ENCODE peak calls at places on chromosomes 11 and 22, in six cellular contexts. H is fibroblast of mammary gland; E is Kasumi-1; Z is heart left ventricle; I is pulmonary artery endothelial cell; N is CD8-positive, alpha-beta T cell. C is an unnamed sample.

GRCh38 chr11:131235328-131236298 is 134.8 kb upstream of the NTM start:
- DNase-seq in E (no peak), Z (no peak), I (no peak), N (no peak), H (no peak), C (no peak)

GRCh38 chr11:47268448-47269001 is 1.4 kb upstream of the MADD start:
- DNase-seq in Z (no peak), I (no peak), N (no peak), H (no peak), E (peak; percentile 70), C (no peak)

GRCh38 chr22:25759825-25760231 is 17.8 kb downstream of the MYO18B start:
- DNase-seq in H (peak; percentile 98), E (peak; percentile 43), I (peak; percentile 97), Z (no peak), N (no peak), C (peak; percentile 71)

GRCh38 chr11:65110354-65110861 is 1.3 kb upstream of the TM7SF2 start:
- DNase-seq in Z (peak; percentile 86), I (no peak), E (peak; percentile 91), H (peak; percentile 74), N (peak; percentile 96), C (peak; percentile 43)

GRCh38 chr22:20455709-20456063 is 18.1 kb upstream of the SCARF2 start:
- DNase-seq in Z (no peak), I (no peak), E (no peak), H (no peak), N (no peak), C (no peak)

GRCh38 chr11:34395916-34396555 is 38.2 kb upstream of the ABTB2 start:
- DNase-seq in H (peak; percentile 57), I (peak; percentile 19), N (no peak), E (no peak), Z (no peak), C (peak; percentile 45)

GRCh38 chr11:11841605-11842425 is at the start of gene USP47:
- DNase-seq in H (peak; percentile 72), Z (peak; percentile 95), I (no peak), N (peak; percentile 91), E (peak; percentile 79), C (peak; percentile 63)

GRCh38 chr11:10285148-10285802 is 8.7 kb downstream of the SBF2 start:
- DNase-seq in Z (no peak), H (no peak), N (no peak), I (no peak), E (no peak), C (no peak)

GRCh38 chr22:45572444-45572843 is 69.8 kb downstream of the FBLN1 start:
- DNase-seq in H (peak; percentile 71), I (no peak), Z (no peak), E (no peak), N (no peak), C (no peak)

GRCh38 chr11:113110046-113110445 is 148.8 kb downstream of the NCAM1 start:
- DNase-seq in I (no peak), E (no peak), N (no peak), Z (no peak), H (no peak), C (no peak)

GRCh38 chr11:34620820-34621792 is at the start of gene EHF:
- DNase-seq in I (no peak), Z (no peak), E (no peak), N (no peak), H (no peak), C (no peak)

GRCh38 chr22:22060200-22061084 is 77.9 kb upstream of the TOP3B start:
- DNase-seq in I (no peak), Z (peak; percentile 42), H (peak; percentile 28), N (peak; percentile 7), E (peak; percentile 4), C (no peak)

GRCh38 chr22:46225631-46226030 is 24.5 kb downstream of the CDPF1 start:
- DNase-seq in I (no peak), Z (no peak), H (no peak), E (no peak), N (no peak), C (no peak)

C was measured in SW 1271.